ENCODE peak calls at places on chromosomes 6 and 20, in four cellular contexts. N is endothelial cell of umbilical vein, C is adipocyte, E is hepatocyte. J is an unnamed sample. For H3K27me3, the result is how much of the 10 kb centered on the place peaks cover.

GRCh38 chr20:45994761-45995160 is 13.9 kb upstream of the MMP9 start:
- DNase-seq in N (no peak), C (no peak), E (no peak), J (no peak)

GRCh38 chr6:122476131-122476530 is 4.5 kb upstream of the SERINC1 start:
- DNase-seq in N (peak), C (peak), E (no peak), J (no peak)

GRCh38 chr6:127869772-127870404 is 31.0 kb downstream of the THEMIS start:
- DNase-seq in N (no peak), C (no peak), E (no peak), J (no peak)

GRCh38 chr20:29750268-29750899 is 1507.1 kb upstream of the DEFB115 start:
- DNase-seq in N (no peak), C (no peak), E (no peak), J (no peak)

GRCh38 chr20:5996765-5997164 is 46.3 kb downstream of the MCM8 start:
- DNase-seq in N (no peak), C (no peak), E (no peak), J (no peak)

GRCh38 chr6:93806409-93807270 is 387.3 kb upstream of the EPHA7 start:
- DNase-seq in N (no peak), C (no peak), E (no peak), J (no peak)

GRCh38 chr20:44336725-44337380 is at the start of gene R3HDML:
- DNase-seq in N (no peak), C (no peak), E (no peak), J (no peak)

GRCh38 chr6:144285798-144286502 is 815 bp downstream of the UTRN start:
- DNase-seq in N (peak), C (peak), E (peak), J (peak)

GRCh38 chr6:6352772-6353171 is 32.3 kb upstream of the F13A1 start:
- DNase-seq in N (no peak), C (no peak), E (no peak), J (no peak)

GRCh38 chr6:168206186-168206585 is 113.4 kb downstream of the DACT2 start:
- DNase-seq in N (no peak), C (no peak), E (no peak), J (peak)

GRCh38 chr6:8131265-8131897 is 29.0 kb upstream of the EEF1E1 start:
- DNase-seq in N (peak), C (peak), E (peak), J (peak)

GRCh38 chr20:37408930-37409210 is 62.9 kb downstream of the SRC start:
- DNase-seq in N (no peak), C (no peak), E (no peak), J (no peak)

GRCh38 chr20:24442909-24443308 is 26.5 kb upstream of the SYNDIG1 start:
- DNase-seq in N (no peak), C (no peak), E (no peak), J (no peak)

GRCh38 chr20:62957136-62958117 is 4.9 kb downstream of the SLC17A9 start:
- DNase-seq in N (no peak), C (no peak), E (no peak), J (no peak)

GRCh38 chr20:2775139-2775538 is 25.3 kb downstream of the CPXM1 start:
- DNase-seq in N (no peak), C (no peak), E (no peak), J (no peak)

GRCh38 chr6:120965814-120966213 is 368.5 kb downstream of the TBC1D32 start:
- DNase-seq in N (no peak), C (no peak), E (no peak), J (peak)

GRCh38 chr6:124356811-124357210 is 553.1 kb downstream of the NKAIN2 start:
- DNase-seq in N (no peak), C (no peak), E (no peak), J (no peak)

GRCh38 chr6:24329022-24329421 is 28.8 kb downstream of the DCDC2 start:
- DNase-seq in N (no peak), C (peak), E (no peak), J (no peak)

GRCh38 chr6:168612586-168612985 is 171.6 kb downstream of the SMOC2 start:
- DNase-seq in N (no peak), C (no peak), E (no peak), J (no peak)

GRCh38 chr20:56487216-56487615 is 18.8 kb downstream of the RTF2 start:
- DNase-seq in N (no peak), C (no peak), E (no peak), J (no peak)

GRCh38 chr6:21278078-21278790 is 315.3 kb upstream of the SOX4 start:
- DNase-seq in N (no peak), C (no peak), E (peak), J (no peak)

GRCh38 chr6:74715362-74716068 is 490.3 kb downstream of the COL12A1 start:
- DNase-seq in N (no peak), C (peak), E (no peak), J (no peak)

GRCh38 chr6:161038229-161039003 is 46.8 kb downstream of the MAP3K4 start:
- DNase-seq in N (peak), C (peak), E (no peak), J (peak)

GRCh38 chr20:50826121-50826520 is 31.3 kb downstream of the BCAS4 start:
- DNase-seq in N (no peak), C (peak), E (no peak), J (no peak)

GRCh38 chr6:156601821-156602301 is 175.3 kb upstream of the ARID1B start:
- DNase-seq in N (no peak), C (no peak), E (no peak), J (no peak)

GRCh38 chr6:148324297-148325007 is 18.2 kb upstream of the SASH1 start:
- DNase-seq in N (peak), C (peak), E (no peak), J (no peak)

GRCh38 chr6:20932284-20932683 is 398.0 kb downstream of the CDKAL1 start:
- DNase-seq in N (no peak), C (no peak), E (no peak), J (no peak)

GRCh38 chr6:166201878-166202277 is 34.2 kb upstream of the TBXT start:
- DNase-seq in N (no peak), C (no peak), E (no peak), J (no peak)
- H3K27me3 ChIP-seq in N (under half), C (under half), E (under half), J (under half)

GRCh38 chr6:170235726-170236125 is 55.2 kb downstream of the DLL1 start:
- DNase-seq in N (no peak), C (no peak), E (no peak), J (no peak)
- H3K27me3 ChIP-seq in N (under half), C (under half), E (under half), J (under half)

GRCh38 chr6:28410767-28411166 is 11.2 kb upstream of the ZSCAN12 start:
- DNase-seq in N (no peak), C (no peak), E (no peak), J (no peak)
- H3K27me3 ChIP-seq in N (under half), C (under half), E (under half), J (under half)

GRCh38 chr20:64192406-64192805 is 28.2 kb downstream of the MYT1 start:
- DNase-seq in N (no peak), C (no peak), E (peak), J (no peak)
- H3K27me3 ChIP-seq in N (under half), C (half or more), E (under half), J (under half)

GRCh38 chr6:41512146-41512701 is 34.0 kb upstream of the FOXP4 start:
- DNase-seq in N (no peak), C (no peak), E (no peak), J (no peak)
- H3K27me3 ChIP-seq in N (under half), C (half or more), E (under half), J (under half)

GRCh38 chr6:158389188-158389919 is 77.1 kb downstream of the TULP4 start:
- DNase-seq in N (no peak), C (no peak), E (no peak), J (peak)
- H3K27me3 ChIP-seq in N (under half), C (under half), E (under half), J (under half)

GRCh38 chr20:22667198-22667597 is 82.8 kb upstream of the FOXA2 start:
- DNase-seq in N (no peak), C (no peak), E (no peak), J (no peak)

GRCh38 chr20:22663528-22664025 is 79.2 kb upstream of the FOXA2 start:
- DNase-seq in N (no peak), C (no peak), E (no peak), J (no peak)
- H3K27me3 ChIP-seq in N (under half), C (under half), E (under half), J (under half)

GRCh38 chr6:4504700-4505099 is 271.5 kb upstream of the CDYL start:
- DNase-seq in N (no peak), C (peak), E (no peak), J (no peak)

GRCh38 chr6:4506806-4507205 is 269.4 kb upstream of the CDYL start:
- DNase-seq in N (no peak), C (peak), E (no peak), J (no peak)

GRCh38 chr6:4503700-4504099 is 272.5 kb upstream of the CDYL start:
- DNase-seq in N (no peak), C (no peak), E (no peak), J (no peak)

GRCh38 chr6:4509506-4509905 is 266.7 kb upstream of the CDYL start:
- DNase-seq in N (no peak), C (no peak), E (no peak), J (no peak)

GRCh38 chr6:4506221-4506620 is 270.0 kb upstream of the CDYL start:
- DNase-seq in N (no peak), C (peak), E (no peak), J (no peak)
- H3K27me3 ChIP-seq in N (under half), C (under half), E (under half), J (under half)

GRCh38 chr6:163230901-163231300 is 183.6 kb upstream of the QKI start:
- DNase-seq in N (no peak), C (no peak), E (no peak), J (no peak)
- H3K27me3 ChIP-seq in N (under half), C (under half), E (under half), J (under half)

GRCh38 chr20:38624084-38624483 is 22.5 kb downstream of the ARHGAP40 start:
- DNase-seq in N (no peak), C (no peak), E (no peak), J (no peak)
- H3K27me3 ChIP-seq in N (under half), C (under half), E (under half), J (under half)